ENCODE peak calls at places on chromosomes 11 and 22, in six cellular contexts. D is coronary artery; F is EL; C is left ventricle myocardium superior; T is activated CD4-positive, alpha-beta memory T cell treated with anti-CD3 and anti-CD28 coated beads for 36 hours; S is T1000. Y is an unnamed sample.

GRCh38 chr11:108538022-108538424 is 39.8 kb upstream of the POGLUT3 start:
- DNase-seq in T (no peak), S (no peak), C (no peak), D (no peak), F (no peak), Y (peak; percentile 49)

GRCh38 chr22:36211237-36211881 is 9.8 kb upstream of the APOL4 start:
- DNase-seq in C (no peak), S (no peak), T (no peak), D (no peak), F (peak; percentile 41), Y (no peak)

GRCh38 chr11:18669211-18669593 is 29.4 kb upstream of the TMEM86A start:
- DNase-seq in C (no peak), F (peak; percentile 48), S (no peak), D (no peak), T (peak; percentile 51), Y (no peak)

GRCh38 chr11:19648321-19648720 is 64.3 kb upstream of the NAV2 start:
- DNase-seq in C (no peak), F (no peak), S (no peak), D (no peak), T (no peak), Y (no peak)

GRCh38 chr22:31274017-31274416 is 18.3 kb downstream of the PIK3IP1 start:
- DNase-seq in F (no peak), C (no peak), D (no peak), S (no peak), T (no peak), Y (no peak)

GRCh38 chr22:38802671-38803121 is 8.8 kb upstream of the DNAL4 start:
- DNase-seq in D (no peak), C (peak; percentile 44), S (peak; percentile 78), T (no peak), F (peak; percentile 98), Y (peak; percentile 24)

GRCh38 chr11:72525466-72525865 is 91.1 kb upstream of the CLPB start:
- DNase-seq in F (no peak), D (no peak), C (peak; percentile 34), S (no peak), T (no peak), Y (no peak)

GRCh38 chr22:47629273-47629711 is 866.8 kb downstream of the TBC1D22A start:
- DNase-seq in F (no peak), C (no peak), T (no peak), D (peak; percentile 41), S (no peak), Y (no peak)

GRCh38 chr11:3129181-3129590 is 35.9 kb downstream of the OSBPL5 start:
- DNase-seq in F (no peak), S (no peak), C (peak; percentile 19), D (no peak), T (no peak), Y (no peak)

GRCh38 chr22:50700387-50701075 is 27.9 kb downstream of the SHANK3 start:
- DNase-seq in D (no peak), S (no peak), C (peak; percentile 33), F (no peak), T (no peak), Y (no peak)